ENCODE peak calls at places on chromosomes 12 and 14, in nine cellular contexts. P is prostate gland, K is A549, U is IMR-90, X is suprapubic skin, G is HCT116, R is body of pancreas, F is tibial nerve, L is HepG2. H is an unnamed sample.

GRCh38 chr12:120225200-120225558 is 24.3 kb upstream of the RPLP0 start:
- DNase-seq in P (no peak), K (no peak), U (no peak), X (no peak), G (no peak), R (no peak), F (no peak), L (no peak), H (no peak)

GRCh38 chr14:93880025-93880820 is 46.9 kb upstream of the FAM181A start:
- DNase-seq in P (no peak), K (no peak), U (no peak), X (no peak), G (no peak), R (peak; percentile 23), F (no peak), L (no peak), H (no peak)

GRCh38 chr14:36935976-36936678 is 236.3 kb downstream of the SLC25A21 start:
- DNase-seq in P (no peak), K (peak; percentile 57), U (peak; percentile 4), X (no peak), G (no peak), R (no peak), F (no peak), L (no peak), H (no peak)

GRCh38 chr12:70535896-70536374 is 101.3 kb downstream of the PTPRB start:
- DNase-seq in P (peak; percentile 6), K (no peak), U (no peak), X (no peak), G (no peak), R (peak; percentile 11), F (peak; percentile 19), L (peak; percentile 31), H (no peak)

GRCh38 chr12:107512391-107512790 is 173.2 kb upstream of the PWP1 start:
- DNase-seq in P (no peak), K (no peak), U (peak; percentile 13), X (no peak), G (no peak), R (no peak), F (peak; percentile 31), L (no peak), H (no peak)

GRCh38 chr12:101474711-101475386 is at the start of gene SPIC:
- DNase-seq in P (no peak), K (no peak), U (no peak), X (no peak), G (no peak), R (no peak), F (no peak), L (no peak), H (no peak)

GRCh38 chr14:36316131-36316530 is 4.3 kb downstream of the MBIP start:
- DNase-seq in P (no peak), K (no peak), U (no peak), X (no peak), G (no peak), R (no peak), F (no peak), L (no peak), H (no peak)

GRCh38 chr14:103144085-103144484 is 20.8 kb downstream of the TNFAIP2 start:
- DNase-seq in P (no peak), K (peak; percentile 76), U (peak; percentile 56), X (no peak), G (no peak), R (no peak), F (no peak), L (no peak), H (no peak)

GRCh38 chr14:100155049-100155621 is 4.3 kb downstream of the DEGS2 start:
- DNase-seq in P (peak; percentile 74), K (peak; percentile 70), U (no peak), X (no peak), G (peak; percentile 33), R (no peak), F (no peak), L (peak; percentile 46), H (no peak)

GRCh38 chr12:116150001-116150400 is 127.5 kb downstream of the MED13L start:
- DNase-seq in P (no peak), K (no peak), U (no peak), X (no peak), G (no peak), R (no peak), F (no peak), L (no peak), H (no peak)

GRCh38 chr14:62087191-62087590 is 325.0 kb downstream of the SNAPC1 start:
- DNase-seq in P (no peak), K (no peak), U (no peak), X (no peak), G (no peak), R (no peak), F (no peak), L (no peak), H (no peak)

GRCh38 chr14:96016761-96017160 is 22.4 kb upstream of the C14orf132 start:
- DNase-seq in P (no peak), K (no peak), U (peak; percentile 12), X (no peak), G (no peak), R (no peak), F (no peak), L (no peak), H (no peak)

GRCh38 chr14:100692859-100693558 is 33.7 kb upstream of the DLK1 start:
- DNase-seq in P (peak; percentile 75), K (peak; percentile 85), U (peak; percentile 94), X (no peak), G (peak; percentile 91), R (no peak), F (no peak), L (peak; percentile 65), H (no peak)

GRCh38 chr14:22099942-22100763 is 426.5 kb upstream of the OR4E1 start:
- DNase-seq in P (peak; percentile 38), K (peak; percentile 81), U (peak; percentile 36), X (peak; percentile 84), G (peak; percentile 61), R (peak; percentile 47), F (peak; percentile 83), L (peak; percentile 90), H (peak; percentile 69)

GRCh38 chr12:58548801-58549200 is 371.5 kb downstream of the LRIG3 start:
- DNase-seq in P (no peak), K (no peak), U (no peak), X (no peak), G (no peak), R (no peak), F (no peak), L (no peak), H (no peak)

GRCh38 chr12:101847325-101847724 is 16.6 kb upstream of the GNPTAB start:
- DNase-seq in P (no peak), K (no peak), U (no peak), X (no peak), G (no peak), R (no peak), F (no peak), L (no peak), H (no peak)

GRCh38 chr12:112979281-112979680 is 962 bp downstream of the OAS2 start:
- DNase-seq in P (peak; percentile 29), K (no peak), U (no peak), X (no peak), G (no peak), R (no peak), F (no peak), L (no peak), H (peak; percentile 84)
- H3K27ac ChIP-seq in P (peak overlapping the region; percentile 72), K (no peak overlapping the region), U (no peak overlapping the region), X (peak overlapping the region; percentile 73), G (no peak overlapping the region), R (peak overlapping the region; percentile 80), F (peak overlapping the region; percentile 71), L (no peak overlapping the region), H (peak overlapping the region; percentile 92)

DNA sequence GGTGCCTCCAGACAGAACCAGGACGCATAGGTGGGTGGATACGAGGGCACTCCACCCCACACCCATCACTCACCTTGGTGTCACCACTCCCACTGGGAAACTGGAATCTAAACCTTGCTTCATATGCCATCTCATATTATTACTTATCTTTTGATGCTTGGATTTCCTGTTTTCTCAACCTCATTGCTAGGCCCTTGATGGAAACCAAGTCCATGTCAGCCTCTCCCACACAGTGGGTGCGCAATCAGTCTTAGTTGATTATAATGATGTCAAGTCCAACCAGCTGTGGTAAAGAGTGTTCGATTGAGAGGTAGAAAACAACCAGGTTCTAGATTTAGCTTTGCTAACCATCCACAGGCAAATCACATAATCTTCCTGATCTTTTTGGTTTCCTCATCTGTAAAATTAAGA is 584 bp upstream of the DDHD1 start:
- DNase-seq in P (no peak), K (no peak), U (no peak), X (no peak), G (no peak), R (no peak), F (no peak), L (no peak), H (no peak)
- H3K4me3 ChIP-seq in P (peak overlapping the region; percentile 66), K (peak overlapping the region; percentile 90), U (peak overlapping the region; percentile 95), X (peak overlapping the region; percentile 93), G (peak overlapping the region; percentile 91), R (no peak overlapping the region), F (peak overlapping the region; percentile 21), L (peak overlapping the region; percentile 82), H (peak overlapping the region; percentile 63)

DNA sequence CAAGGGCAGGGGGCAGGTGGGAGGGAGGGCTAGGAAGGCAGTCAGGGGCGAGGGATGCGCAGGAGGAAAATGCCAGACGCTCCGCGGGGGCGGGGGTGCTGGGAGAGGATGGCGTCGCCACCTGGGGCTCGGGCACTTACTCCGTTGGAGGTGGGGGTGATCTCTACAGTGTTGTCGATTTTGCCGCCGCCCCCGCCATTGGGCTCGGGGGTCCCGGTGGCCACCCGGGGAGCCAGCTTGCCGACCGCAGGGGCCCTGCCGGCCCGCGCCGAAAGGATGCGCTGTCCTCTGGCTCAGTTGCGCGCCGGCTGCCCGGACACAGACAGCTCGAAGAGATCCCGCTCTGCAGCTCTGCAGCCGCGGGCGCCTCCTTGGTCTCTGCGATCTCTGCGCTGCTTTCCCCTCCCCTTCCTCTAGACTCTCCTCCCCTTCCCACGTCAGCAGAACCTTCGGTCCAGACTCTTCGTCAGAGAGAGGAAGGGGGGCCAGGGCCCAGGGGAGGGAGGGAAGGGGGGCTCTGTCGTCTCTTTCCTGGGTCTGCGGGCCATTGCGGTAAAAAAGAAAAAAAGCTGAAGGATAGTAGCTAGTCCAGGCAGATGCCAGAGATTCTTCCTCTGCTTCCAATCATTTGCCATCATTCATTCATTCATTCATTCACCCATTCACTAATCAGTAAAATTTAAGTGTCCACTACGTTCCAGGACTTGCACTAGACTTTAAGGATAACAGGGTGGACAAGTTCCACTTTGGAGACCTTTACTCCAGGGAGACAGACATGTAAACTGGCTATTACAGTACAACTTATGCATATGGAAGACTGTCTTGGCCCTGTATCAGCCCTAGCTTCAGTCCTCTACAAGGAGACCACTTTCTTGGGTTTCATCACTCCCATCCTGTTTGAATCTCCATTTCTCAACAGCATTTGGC is at the start of gene SLC22A17:
- DNase-seq in P (peak; percentile 91), K (peak; percentile 65), U (peak; percentile 92), X (peak; percentile 82), G (peak; percentile 13), R (peak; percentile 76), F (peak; percentile 72), L (peak; percentile 45), H (peak; percentile 79)
- TF ChIP-seq POLR2A in P (peak; percentile 93), K (peak; percentile 84), U (peak; percentile 88), X (peak; percentile 35), G (no peak), R (peak; percentile 69), F (peak; percentile 82), L (no peak), H (no peak)

DNA sequence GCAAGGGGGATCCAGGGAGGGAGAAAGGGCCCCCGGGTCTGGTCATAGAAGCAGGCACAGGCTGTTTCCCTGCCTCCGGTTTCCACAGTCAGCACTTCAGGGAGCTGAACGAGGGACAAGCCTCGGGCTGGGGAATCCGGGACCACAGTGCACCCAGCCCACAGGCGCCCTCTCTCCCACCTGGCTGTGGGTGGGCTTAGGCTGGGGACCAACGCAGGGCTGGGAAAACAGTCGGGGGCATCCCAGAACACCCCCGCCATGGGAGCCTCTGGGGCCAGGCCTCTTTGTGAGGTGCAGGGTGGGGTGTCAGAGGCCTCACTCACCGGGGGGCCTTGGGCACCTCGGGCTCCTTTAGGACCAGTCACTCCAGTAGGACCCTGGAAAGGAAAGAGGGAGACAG is 16.3 kb downstream of the TMEM106C start:
- DNase-seq in P (no peak), K (no peak), U (no peak), X (no peak), G (no peak), R (no peak), F (no peak), L (no peak), H (peak; percentile 43)
- H3K27ac ChIP-seq in P (no peak overlapping the region), K (no peak overlapping the region), U (no peak overlapping the region), X (no peak overlapping the region), G (no peak overlapping the region), R (no peak overlapping the region), F (no peak overlapping the region), L (no peak overlapping the region), H (no peak overlapping the region)